ENCODE peak calls at places on chromosomes 7 and 10, in seven cellular contexts. R is AG04449, B is brain microvascular endothelial cell, I is IMR-90, L is body of pancreas, C is cardiac fibroblast, K is sigmoid colon. N is an unnamed sample.

GRCh38 chr7:76278540-76278939 is 23.9 kb upstream of the HSPB1 start:
- DNase-seq in L (no peak), B (no peak), R (no peak), I (no peak), C (no peak), K (no peak), N (no peak)

GRCh38 chr10:986881-987634 is 1.2 kb upstream of the GTPBP4 start:
- DNase-seq in B (peak), R (peak), K (no peak), I (peak), L (no peak), C (peak), N (peak)

GRCh38 chr7:30427296-30428080 is 51.1 kb downstream of the NOD1 start:
- DNase-seq in L (no peak), C (no peak), B (no peak), I (no peak), R (no peak), K (peak), N (no peak)

GRCh38 chr10:90130321-90131086 is 429.1 kb downstream of the KIF20B start:
- DNase-seq in L (no peak), B (no peak), C (no peak), K (no peak), R (no peak), I (no peak), N (no peak)

GRCh38 chr10:103845983-103846382 is 9.4 kb downstream of the SH3PXD2A start:
- DNase-seq in B (no peak), I (no peak), R (no peak), C (no peak), L (no peak), K (peak), N (no peak)

GRCh38 chr10:81576336-81576735 is 298.7 kb upstream of the NRG3 start:
- DNase-seq in K (no peak), R (no peak), L (no peak), I (no peak), B (no peak), C (no peak), N (no peak)

GRCh38 chr7:134212576-134213546 is 85.7 kb downstream of the LRGUK start:
- DNase-seq in I (peak), R (no peak), L (no peak), B (peak), K (no peak), C (peak), N (peak)

GRCh38 chr10:50025627-50026026 is 37.4 kb downstream of the AGAP6 start:
- DNase-seq in I (no peak), C (no peak), K (no peak), R (no peak), L (no peak), B (no peak), N (no peak)

GRCh38 chr7:110507832-110508231 is 583.1 kb upstream of the LRRN3 start:
- DNase-seq in R (no peak), K (no peak), C (no peak), B (no peak), I (no peak), L (peak), N (no peak)

GRCh38 chr10:69375307-69376151 is 41.2 kb downstream of the TACR2 start:
- DNase-seq in R (no peak), B (no peak), L (peak), I (no peak), C (peak), K (peak), N (no peak)

GRCh38 chr10:122557516-122557915 is 3.0 kb upstream of the DMBT1 start:
- DNase-seq in I (no peak), K (no peak), B (no peak), L (no peak), C (no peak), R (no peak), N (no peak)

GRCh38 chr10:79351332-79351731 is 4.1 kb downstream of the PPIF start:
- DNase-seq in R (no peak), K (no peak), B (no peak), I (no peak), L (no peak), C (no peak), N (no peak)

GRCh38 chr7:29488977-29489376 is 74.7 kb upstream of the PRR15 start:
- DNase-seq in B (peak), R (peak), C (peak), K (no peak), L (no peak), I (peak), N (peak)

GRCh38 chr7:41027428-41028115 is 675.3 kb downstream of the INHBA start:
- DNase-seq in I (peak), R (peak), B (peak), L (no peak), K (no peak), C (peak), N (peak)

GRCh38 chr7:100580466-100581283 is 5.3 kb downstream of the LRCH4 start:
- DNase-seq in I (no peak), K (no peak), C (no peak), L (no peak), B (no peak), R (no peak), N (no peak)

GRCh38 chr7:100432621-100433275 is 3.1 kb downstream of the MEPCE start:
- DNase-seq in B (no peak), C (no peak), K (peak), R (no peak), I (no peak), L (no peak), N (no peak)

GRCh38 chr10:49601857-49602256 is 8.3 kb upstream of the SLC18A3 start:
- DNase-seq in B (peak), I (peak), L (no peak), C (peak), R (no peak), K (no peak), N (no peak)

GRCh38 chr7:106056513-106057203 is 55.5 kb downstream of the SYPL1 start:
- DNase-seq in R (no peak), C (peak), I (peak), K (peak), L (peak), B (peak), N (peak)

GRCh38 chr10:43255644-43256431 is 11.0 kb downstream of the RASGEF1A start:
- DNase-seq in I (no peak), C (peak), K (no peak), R (no peak), B (no peak), L (no peak), N (no peak)

GRCh38 chr7:98211221-98211675 is at the start of gene BHLHA15:
- DNase-seq in R (no peak), B (no peak), K (peak), I (no peak), L (peak), C (no peak), N (no peak)

GRCh38 chr7:141348728-141349127 is 202.5 kb upstream of the AGK start:
- DNase-seq in C (no peak), B (no peak), R (no peak), K (no peak), L (no peak), I (no peak), N (no peak)

GRCh38 chr7:104950754-104951153 is 63.3 kb upstream of the KMT2E start:
- DNase-seq in L (no peak), B (no peak), I (no peak), C (peak), R (no peak), K (no peak), N (peak)

GRCh38 chr7:116271161-116271979 is 61.0 kb downstream of the TES start:
- DNase-seq in L (no peak), I (peak), K (no peak), B (no peak), C (peak), R (peak), N (peak)

GRCh38 chr7:108296911-108297310 is 159.3 kb downstream of the NRCAM start:
- DNase-seq in K (no peak), R (no peak), L (no peak), I (no peak), C (no peak), B (no peak), N (no peak)

GRCh38 chr10:113007821-113008220 is 57.8 kb downstream of the TCF7L2 start:
- DNase-seq in K (no peak), L (no peak), B (no peak), I (no peak), C (peak), R (no peak), N (peak)

GRCh38 chr7:77253151-77253550 is 53.5 kb upstream of the FGL2 start:
- DNase-seq in C (no peak), L (no peak), B (no peak), I (no peak), R (no peak), K (no peak), N (no peak)

GRCh38 chr7:44637788-44638594 is 31.6 kb downstream of the OGDH start:
- DNase-seq in L (no peak), C (peak), B (peak), R (peak), K (peak), I (peak), N (peak)

GRCh38 chr7:7136423-7136822 is 45.9 kb upstream of the C1GALT1 start:
- DNase-seq in I (no peak), C (peak), R (no peak), L (no peak), B (peak), K (no peak), N (peak)

GRCh38 chr10:112913661-112914287 is 36.3 kb upstream of the TCF7L2 start:
- DNase-seq in I (no peak), L (no peak), R (no peak), K (no peak), B (no peak), C (no peak), N (no peak)

GRCh38 chr10:102476466-102477141 is 25.3 kb upstream of the C10orf95 start:
- DNase-seq in K (no peak), I (no peak), L (no peak), R (no peak), C (no peak), B (no peak), N (no peak)

GRCh38 chr7:116776046-116776445 is 86.3 kb upstream of the CAPZA2 start:
- DNase-seq in I (no peak), L (no peak), C (no peak), K (no peak), R (no peak), B (no peak), N (no peak)

GRCh38 chr10:110495731-110496552 is 1.8 kb upstream of the DUSP5 start:
- DNase-seq in K (peak), B (peak), C (peak), R (peak), I (peak), L (peak), N (peak)

GRCh38 chr10:60434418-60435046 is 44.9 kb upstream of the ANK3 start:
- DNase-seq in B (peak), L (peak), I (peak), C (peak), R (no peak), K (no peak), N (peak)

GRCh38 chr10:78942006-78942405 is 126.8 kb upstream of the ZMIZ1 start:
- DNase-seq in I (no peak), C (peak), R (no peak), K (no peak), B (no peak), L (no peak), N (no peak)

GRCh38 chr7:46786221-46786951 is 795.5 kb downstream of the TNS3 start:
- DNase-seq in I (peak), L (no peak), C (no peak), B (peak), R (peak), K (no peak), N (peak)

GRCh38 chr7:150367187-150367510 is 1.5 kb upstream of the REPIN1 start:
- DNase-seq in I (no peak), L (no peak), B (no peak), R (no peak), K (no peak), C (no peak), N (no peak)

GRCh38 chr10:95242581-95243317 is 48.1 kb downstream of the PDLIM1 start:
- DNase-seq in L (peak), K (no peak), B (no peak), R (no peak), I (peak), C (peak), N (peak)

GRCh38 chr10:19488592-19489280 is 327.5 kb upstream of the PLXDC2 start:
- DNase-seq in R (no peak), B (no peak), K (peak), I (no peak), C (peak), L (peak), N (peak)

GRCh38 chr7:151432658-151433521 is 7.1 kb downstream of the CRYGN start:
- DNase-seq in L (no peak), I (no peak), B (no peak), R (no peak), C (no peak), K (peak), N (no peak)

DNA sequence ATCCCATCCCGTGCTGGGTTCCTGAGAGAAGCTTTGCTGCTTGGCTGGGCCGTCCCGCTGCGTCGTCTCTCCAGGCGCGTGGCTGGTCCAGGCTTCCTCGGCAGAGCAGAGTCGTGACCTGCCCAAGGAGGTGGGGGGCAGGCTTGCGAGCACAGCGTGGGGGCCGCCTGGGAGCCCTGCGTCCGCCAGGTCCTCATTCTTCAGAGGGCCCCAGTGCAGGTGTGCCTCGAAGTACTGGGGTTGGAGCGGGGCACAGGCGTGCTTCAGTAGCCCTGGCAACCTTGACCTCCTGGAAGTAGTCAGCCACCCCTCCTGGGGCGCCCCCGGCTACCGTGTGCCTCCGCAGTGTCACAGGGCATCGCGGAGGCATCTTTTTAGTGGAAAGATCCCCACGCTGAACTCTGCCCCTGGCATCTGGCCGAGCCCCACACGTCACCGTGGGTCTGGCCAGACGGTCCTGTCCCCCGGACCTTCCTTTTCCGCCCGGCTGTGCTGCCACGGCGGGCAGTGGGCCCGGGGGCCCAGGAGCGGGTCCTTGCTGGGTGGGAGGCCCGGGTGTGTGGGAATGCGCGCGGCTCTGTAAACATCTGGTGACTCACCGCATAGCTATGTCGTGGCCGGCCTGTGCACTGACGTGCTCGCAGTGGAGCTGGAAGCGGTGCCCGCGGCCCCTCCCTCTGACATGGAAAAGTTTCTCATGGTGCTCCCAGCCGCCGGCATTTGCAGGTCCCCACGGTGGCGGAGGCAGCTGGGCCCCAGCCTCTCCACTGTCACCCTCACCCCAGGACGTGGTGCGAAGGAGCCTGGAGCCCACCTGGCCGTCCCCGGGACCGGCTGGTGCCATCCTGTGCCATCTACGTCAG is 6.5 kb downstream of the MAFK start:
- DNase-seq in C (peak), K (peak), R (peak), L (peak), I (peak), B (peak), N (peak)
- H3K4me3 ChIP-seq in C (peak), K (peak), R (peak), L (no peak), I (peak), B (peak), N (peak)

GRCh38 chr10:86642499-86642898 is 11.8 kb upstream of the OPN4 start:
- DNase-seq in L (no peak), K (no peak), I (peak), B (no peak), C (no peak), R (no peak), N (peak)
- TF ChIP-seq CTCF in L (no peak), K (no peak), I (peak), B (no peak), C (no peak), R (peak), N (no peak)

GRCh38 chr7:11648104-11648503 is 183.9 kb downstream of the THSD7A start:
- DNase-seq in I (no peak), K (no peak), L (no peak), R (no peak), B (no peak), C (no peak), N (no peak)

GRCh38 chr7:11655163-11655562 is 176.8 kb downstream of the THSD7A start:
- DNase-seq in B (no peak), R (no peak), C (no peak), I (no peak), L (no peak), K (no peak), N (no peak)

GRCh38 chr7:11650504-11650903 is 181.5 kb downstream of the THSD7A start:
- DNase-seq in R (no peak), K (no peak), L (no peak), B (no peak), C (no peak), I (no peak), N (no peak)

GRCh38 chr7:11648980-11649379 is 183.0 kb downstream of the THSD7A start:
- DNase-seq in K (no peak), R (no peak), C (peak), L (no peak), I (no peak), B (peak), N (no peak)

GRCh38 chr7:11650030-11650429 is 182.0 kb downstream of the THSD7A start:
- DNase-seq in R (no peak), B (no peak), C (peak), L (no peak), I (no peak), K (no peak), N (no peak)
- H3K4me3 ChIP-seq in R (no peak), B (no peak), C (no peak), L (no peak), I (no peak), K (no peak), N (no peak)

GRCh38 chr10:125444790-125445189 is 238.2 kb downstream of the TEX36 start:
- DNase-seq in K (no peak), C (no peak), L (no peak), B (no peak), I (no peak), R (no peak), N (no peak)
- TF ChIP-seq CTCF in K (no peak), C (no peak), L (no peak), B (no peak), I (no peak), R (no peak), N (no peak)

GRCh38 chr10:132493246-132493755 is 44.3 kb upstream of the INPP5A start:
- DNase-seq in R (no peak), I (no peak), B (no peak), C (no peak), K (peak), L (no peak), N (no peak)
- H3K4me3 ChIP-seq in R (no peak), I (no peak), B (no peak), C (no peak), K (no peak), L (no peak), N (no peak)

DNA sequence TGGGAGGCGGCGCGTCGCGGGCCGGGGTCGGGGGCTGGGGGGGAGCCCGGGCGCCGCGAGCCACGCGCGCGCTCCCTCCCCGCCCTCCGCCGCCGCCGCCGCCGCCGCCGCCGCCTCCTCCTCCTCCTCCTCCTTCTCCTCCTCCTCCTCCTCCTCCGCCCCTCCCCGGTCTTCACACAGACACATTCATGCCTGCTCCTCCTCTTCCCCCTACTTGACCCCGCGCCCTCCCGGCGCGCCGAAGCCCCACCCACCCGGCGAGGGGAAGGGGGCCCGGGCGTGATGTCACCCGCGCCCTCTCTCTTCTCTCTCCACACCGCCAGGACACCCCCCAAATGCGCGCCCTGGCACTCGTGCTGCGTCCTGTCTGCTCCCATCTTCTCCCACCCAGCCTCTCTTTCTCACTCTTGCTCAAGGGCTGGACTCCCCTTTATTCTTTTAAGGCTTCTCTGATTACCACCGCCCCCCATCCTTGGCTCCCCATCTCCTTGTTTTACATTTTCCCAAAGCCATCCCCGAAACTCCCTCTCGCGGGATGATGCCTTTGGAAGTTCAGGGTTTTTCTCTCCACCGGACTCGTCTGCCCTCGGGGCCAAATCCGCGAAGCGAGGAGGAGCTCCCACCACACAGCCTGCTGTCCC is 1.0 kb upstream of the GLI3 start:
- DNase-seq in K (peak), I (peak), L (peak), R (no peak), C (peak), B (no peak), N (peak)
- TF ChIP-seq CTCF in K (no peak), I (no peak), L (no peak), R (no peak), C (no peak), B (no peak), N (no peak)

DNA sequence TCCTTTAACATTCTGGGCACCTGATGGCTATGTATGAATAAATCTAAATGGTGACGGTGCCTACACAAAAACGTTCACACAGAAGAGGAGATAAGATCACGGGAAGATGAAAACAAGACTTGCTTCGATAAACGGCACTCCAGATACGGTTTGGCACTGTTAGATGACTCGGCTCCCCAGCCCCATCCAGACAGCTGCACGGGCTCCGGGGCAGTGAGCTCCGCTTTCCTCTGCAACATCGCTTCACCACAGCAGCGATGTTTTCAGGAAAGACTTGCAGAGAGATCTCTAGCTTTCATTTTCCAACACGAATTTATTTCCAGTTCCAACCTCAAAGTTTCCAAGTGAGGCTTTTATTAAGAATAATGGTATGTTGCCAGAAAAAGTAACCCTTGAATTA is 132.1 kb downstream of the KLF6 start:
- DNase-seq in K (no peak), R (no peak), L (no peak), I (peak), B (no peak), C (peak), N (peak)
- H3K4me3 ChIP-seq in K (no peak), R (no peak), L (no peak), I (peak), B (no peak), C (peak), N (peak)

GRCh38 chr7:55524558-55525310 is 47.6 kb downstream of the VOPP1 start:
- DNase-seq in C (peak), R (no peak), L (no peak), B (no peak), K (no peak), I (no peak), N (no peak)
- TF ChIP-seq CTCF in C (no peak), R (no peak), L (no peak), B (no peak), K (no peak), I (no peak), N (no peak)

N was measured in fibroblast of villous mesenchyme.